ENCODE peak calls at places on chromosomes 3 and 15, in five cellular contexts. One of them, this sample, is unnamed.

GRCh38 chr15:69583627-69584026 is 131.0 kb downstream of the RPLP1 start:
- DNase-seq in GF-D8: peak
- DNase-seq in mesothelial cell of epicardium: no peak
- DNase-seq in K562: no peak
- DNase-seq in sciatic nerve: no peak
- DNase-seq in this sample: no peak

GRCh38 chr3:138188013-138188352 is 882 bp downstream of the ARMC8 start:
- DNase-seq in K562: peak
- DNase-seq in mesothelial cell of epicardium: no peak
- DNase-seq in sciatic nerve: no peak
- DNase-seq in GF-D8: peak
- DNase-seq in this sample: no peak

GRCh38 chr3:172153335-172153861 is 114.0 kb downstream of the FNDC3B start:
- DNase-seq in K562: no peak
- DNase-seq in GF-D8: peak
- DNase-seq in sciatic nerve: peak
- DNase-seq in mesothelial cell of epicardium: peak
- DNase-seq in this sample: peak

GRCh38 chr3:155963557-155963956 is 93.1 kb downstream of the GMPS start:
- DNase-seq in K562: no peak
- DNase-seq in mesothelial cell of epicardium: no peak
- DNase-seq in sciatic nerve: no peak
- DNase-seq in GF-D8: no peak
- DNase-seq in this sample: no peak

GRCh38 chr3:541328-541727 is 344.8 kb downstream of the CHL1 start:
- DNase-seq in sciatic nerve: no peak
- DNase-seq in GF-D8: no peak
- DNase-seq in K562: no peak
- DNase-seq in mesothelial cell of epicardium: peak
- DNase-seq in this sample: no peak

GRCh38 chr3:54211097-54211496 is 88.7 kb downstream of the CACNA2D3 start:
- DNase-seq in GF-D8: no peak
- DNase-seq in K562: no peak
- DNase-seq in mesothelial cell of epicardium: no peak
- DNase-seq in sciatic nerve: no peak
- DNase-seq in this sample: no peak

GRCh38 chr3:182633206-182633605 is 160.1 kb upstream of the ATP11B start:
- DNase-seq in sciatic nerve: no peak
- DNase-seq in GF-D8: no peak
- DNase-seq in mesothelial cell of epicardium: no peak
- DNase-seq in K562: no peak
- DNase-seq in this sample: no peak

GRCh38 chr3:188192034-188192433 is 38.1 kb downstream of the LPP start:
- DNase-seq in K562: no peak
- DNase-seq in GF-D8: no peak
- DNase-seq in sciatic nerve: no peak
- DNase-seq in mesothelial cell of epicardium: no peak
- DNase-seq in this sample: no peak

GRCh38 chr3:122349171-122349570 is 24.1 kb downstream of the CSTA start:
- DNase-seq in K562: no peak
- DNase-seq in sciatic nerve: no peak
- DNase-seq in GF-D8: no peak
- DNase-seq in mesothelial cell of epicardium: no peak
- DNase-seq in this sample: no peak